ENCODE peak calls at places on chromosomes 11 and 22, in six cellular contexts. Z is EL, R is kidney glomerular epithelial cell, W is non-pigmented ciliary epithelial cell, M is foreskin melanocyte, A is NCI-H1105 treated with DMSO at 0.1 percent for 48 hours. C is an unnamed sample.

GRCh38 chr11:32531528-32531927 is 52.1 kb upstream of the EIF3M start:
- DNase-seq in M (peak), R (peak), A (no peak), Z (no peak), W (no peak), C (no peak)

GRCh38 chr22:37906364-37907008 is 389 bp downstream of the MICALL1 start:
- DNase-seq in R (no peak), A (no peak), Z (peak), W (no peak), M (no peak), C (no peak)

GRCh38 chr11:26578998-26579635 is 7.1 kb upstream of the MUC15 start:
- DNase-seq in R (no peak), Z (no peak), M (no peak), W (no peak), A (no peak), C (no peak)

GRCh38 chr22:27797793-27798525 is 3.6 kb downstream of the MN1 start:
- DNase-seq in W (no peak), M (no peak), R (no peak), Z (no peak), A (no peak), C (no peak)

GRCh38 chr11:19867064-19867463 is 154.4 kb downstream of the NAV2 start:
- DNase-seq in Z (no peak), M (no peak), A (peak), W (no peak), R (no peak), C (no peak)

GRCh38 chr11:69911310-69912160 is 92.3 kb upstream of the FGF3 start:
- DNase-seq in A (no peak), M (no peak), W (no peak), R (no peak), Z (no peak), C (no peak)

GRCh38 chr11:131816046-131816445 is 445.6 kb downstream of the NTM start:
- DNase-seq in R (no peak), W (peak), Z (no peak), M (no peak), A (no peak), C (no peak)

GRCh38 chr22:47617186-47617585 is 854.7 kb downstream of the TBC1D22A start:
- DNase-seq in W (no peak), A (no peak), Z (no peak), R (no peak), M (no peak), C (no peak)

GRCh38 chr11:100632970-100633452 is 54.1 kb upstream of the ARHGAP42 start:
- DNase-seq in R (no peak), M (peak), Z (peak), W (no peak), A (peak), C (peak)

GRCh38 chr22:25942989-25943411 is 201.0 kb downstream of the MYO18B start:
- DNase-seq in R (no peak), M (no peak), Z (no peak), W (no peak), A (peak), C (peak)

GRCh38 chr22:45585437-45585755 is 82.7 kb downstream of the FBLN1 start:
- DNase-seq in Z (peak), A (no peak), W (no peak), M (no peak), R (no peak), C (no peak)